ENCODE peak calls at places on chromosomes 5 and 9, in seven cellular contexts. X is IMR-90, G is colonic mucosa, D is cardiac fibroblast, A is cardiac muscle cell, C is A549, K is ovary. Q is an unnamed sample.

GRCh38 chr9:93684161-93684765 is 107.9 kb downstream of the PHF2 start:
- DNase-seq in X (no peak), G (peak), D (no peak), A (no peak), C (no peak), K (no peak), Q (no peak)

GRCh38 chr5:133429046-133429445 is 183.3 kb downstream of the FSTL4 start:
- DNase-seq in X (no peak), G (no peak), D (no peak), A (no peak), C (no peak), K (no peak), Q (no peak)

GRCh38 chr5:32443145-32443540 is 1.4 kb downstream of the ZFR start:
- DNase-seq in X (peak), G (no peak), D (peak), A (peak), C (no peak), K (no peak), Q (no peak)

GRCh38 chr5:80122599-80122998 is 87.5 kb downstream of the THBS4 start:
- DNase-seq in X (no peak), G (no peak), D (no peak), A (no peak), C (no peak), K (no peak), Q (no peak)

GRCh38 chr5:31504520-31504919 is 27.4 kb downstream of the DROSHA start:
- DNase-seq in X (no peak), G (no peak), D (no peak), A (no peak), C (no peak), K (no peak), Q (no peak)

GRCh38 chr9:76866689-76867088 is 39.2 kb downstream of the PRUNE2 start:
- DNase-seq in X (peak), G (no peak), D (peak), A (peak), C (peak), K (no peak), Q (peak)

GRCh38 chr5:72410896-72411295 is 90.7 kb downstream of the PTCD2 start:
- DNase-seq in X (peak), G (no peak), D (peak), A (peak), C (no peak), K (no peak), Q (no peak)

GRCh38 chr5:133565993-133566392 is 46.3 kb downstream of the FSTL4 start:
- DNase-seq in X (peak), G (no peak), D (peak), A (peak), C (peak), K (no peak), Q (peak)

GRCh38 chr9:21412109-21412508 is 3.2 kb downstream of the IFNA8 start:
- DNase-seq in X (no peak), G (no peak), D (no peak), A (no peak), C (no peak), K (no peak), Q (no peak)

GRCh38 chr9:21408817-21409216 is at the start of gene IFNA8:
- DNase-seq in X (no peak), G (no peak), D (no peak), A (no peak), C (no peak), K (no peak), Q (no peak)

GRCh38 chr9:21415492-21416267 is 6.8 kb downstream of the IFNA8 start:
- DNase-seq in X (no peak), G (peak), D (peak), A (no peak), C (peak), K (no peak), Q (peak)

GRCh38 chr9:21414220-21414940 is 5.5 kb downstream of the IFNA8 start:
- DNase-seq in X (no peak), G (no peak), D (no peak), A (no peak), C (no peak), K (no peak), Q (no peak)

GRCh38 chr9:21413089-21414023 is 4.4 kb downstream of the IFNA8 start:
- DNase-seq in X (no peak), G (no peak), D (no peak), A (no peak), C (no peak), K (no peak), Q (no peak)
- TF ChIP-seq CTCF in X (peak), G (peak), D (peak), A (peak), C (no peak), K (no peak), Q (peak)

DNA sequence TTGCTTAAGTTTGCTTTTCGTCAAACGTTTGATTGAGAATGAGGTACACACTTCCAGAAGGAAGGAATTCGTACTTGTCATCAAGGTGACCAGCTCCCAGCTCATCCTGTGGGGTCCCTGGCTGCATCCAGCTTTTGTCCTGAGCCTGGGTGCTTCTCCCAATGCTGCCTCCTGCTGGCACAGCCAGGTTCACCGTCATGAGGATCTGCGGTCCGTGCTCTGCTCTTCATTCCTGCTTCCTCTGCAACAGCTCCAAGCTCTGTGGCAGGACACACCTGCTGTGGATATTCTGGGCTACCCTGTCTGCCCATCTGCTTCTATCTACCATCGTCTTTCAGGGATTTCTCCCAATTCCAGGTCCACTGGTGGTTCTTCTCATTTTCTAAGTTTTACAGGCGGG is 13.3 kb upstream of the UBE2QL1 start:
- DNase-seq in X (no peak), G (no peak), D (peak), A (peak), C (peak), K (no peak), Q (peak)
- TF ChIP-seq CTCF in X (peak), G (no peak), D (no peak), A (peak), C (peak), K (no peak), Q (no peak)

GRCh38 chr5:136039202-136039601 is 10.4 kb downstream of the TGFBI start:
- DNase-seq in X (no peak), G (no peak), D (no peak), A (no peak), C (no peak), K (no peak), Q (no peak)
- TF ChIP-seq CTCF in X (no peak), G (no peak), D (peak), A (no peak), C (no peak), K (no peak), Q (no peak)

DNA sequence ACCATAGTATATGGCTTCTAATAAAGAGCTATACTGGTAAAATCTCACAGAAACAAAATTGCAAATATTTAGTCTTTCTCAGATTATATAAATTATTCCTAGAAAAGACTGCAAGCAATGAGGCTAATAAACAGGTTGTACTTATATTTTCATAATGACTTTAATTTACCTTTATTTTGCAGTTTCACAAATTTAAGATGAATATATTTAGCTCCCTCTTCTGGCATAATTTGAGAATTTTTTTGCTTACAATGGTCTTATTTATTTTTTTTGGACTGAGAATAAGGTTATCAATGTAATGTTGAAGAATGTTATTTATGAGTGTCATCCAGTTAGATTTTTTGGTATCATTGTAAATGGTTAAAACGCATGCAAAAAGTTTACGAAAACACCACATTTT is 56.7 kb downstream of the PIK3R1 start:
- DNase-seq in X (peak), G (no peak), D (peak), A (peak), C (no peak), K (no peak), Q (no peak)
- TF ChIP-seq CTCF in X (peak), G (no peak), D (peak), A (peak), C (peak), K (no peak), Q (no peak)

GRCh38 chr5:53917095-53917494 is 356.7 kb downstream of the NDUFS4 start:
- DNase-seq in X (peak), G (no peak), D (peak), A (peak), C (peak), K (no peak), Q (no peak)
- TF ChIP-seq CTCF in X (peak), G (no peak), D (no peak), A (no peak), C (no peak), K (no peak), Q (no peak)

GRCh38 chr9:135883410-135884089 is 23.8 kb downstream of the CAMSAP1 start:
- DNase-seq in X (no peak), G (no peak), D (no peak), A (no peak), C (no peak), K (no peak), Q (no peak)
- TF ChIP-seq CTCF in X (no peak), G (no peak), D (no peak), A (no peak), C (no peak), K (no peak), Q (no peak)

GRCh38 chr5:50978903-50979302 is 312.5 kb downstream of the PARP8 start:
- DNase-seq in X (no peak), G (no peak), D (no peak), A (no peak), C (no peak), K (no peak), Q (no peak)

DNA sequence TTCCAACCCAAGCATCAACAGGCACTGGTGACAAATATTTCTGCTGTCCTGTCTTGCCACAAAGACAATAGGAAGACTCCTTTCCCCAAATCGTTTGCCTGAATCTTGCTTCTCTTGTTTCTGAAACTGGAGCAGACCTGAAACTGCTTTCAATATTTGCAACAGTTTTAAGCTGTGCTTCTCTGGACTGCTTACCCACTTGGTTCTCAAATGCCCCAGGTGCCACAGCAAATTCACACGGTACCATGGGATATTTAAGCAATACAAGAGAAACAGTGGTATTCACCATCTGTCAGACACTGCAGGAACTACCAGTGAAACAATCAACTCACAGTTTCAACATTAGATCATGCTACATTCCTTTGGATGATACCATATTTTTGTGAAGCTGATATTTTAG is 309.4 kb downstream of the PARP8 start:
- DNase-seq in X (no peak), G (no peak), D (no peak), A (no peak), C (no peak), K (no peak), Q (no peak)
- TF ChIP-seq CTCF in X (no peak), G (no peak), D (no peak), A (no peak), C (no peak), K (no peak), Q (no peak)

DNA sequence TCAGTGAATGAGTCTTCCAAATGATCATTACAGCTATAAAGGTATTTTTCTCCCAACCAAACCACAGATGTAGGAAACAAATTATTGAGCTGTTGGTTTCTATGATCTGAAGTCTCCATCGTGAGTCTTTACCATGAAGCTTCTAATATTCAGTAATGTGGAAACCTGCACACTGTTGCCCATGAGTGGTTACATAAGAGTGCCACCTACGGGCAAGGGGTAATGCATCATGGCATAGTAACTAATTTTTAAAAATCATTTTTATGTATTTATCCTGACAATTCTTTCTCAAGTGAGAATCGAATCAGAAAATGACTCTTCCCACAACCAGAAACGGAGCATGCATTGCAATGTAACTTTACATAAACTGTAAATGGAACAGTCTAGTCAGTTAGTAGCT is 282.5 kb upstream of the SMARCA2 start:
- DNase-seq in X (no peak), G (no peak), D (no peak), A (peak), C (peak), K (no peak), Q (no peak)
- TF ChIP-seq CTCF in X (no peak), G (no peak), D (no peak), A (peak), C (peak), K (no peak), Q (no peak)

Q was measured in Calu3.